ENCODE peak calls at places on chromosome 1, in four cellular contexts. I is colonic mucosa, L is hepatocyte, B is IMR-90. A is an unnamed sample.

GRCh38 chr1:115036814-115037535 is 7.3 kb downstream of the TSHB start:
- DNase-seq in L (peak), B (no peak), I (no peak), A (no peak)

GRCh38 chr1:200359610-200360163 is 50.1 kb downstream of the ZNF281 start:
- DNase-seq in I (no peak), L (no peak), B (peak), A (no peak)

GRCh38 chr1:100430368-100430767 is 78.1 kb downstream of the CDC14A start:
- DNase-seq in L (no peak), I (no peak), B (no peak), A (no peak)

GRCh38 chr1:175599212-175599681 is 144.1 kb downstream of the TNR start:
- DNase-seq in L (peak), B (no peak), I (no peak), A (no peak)

GRCh38 chr1:85148524-85149250 is 52.1 kb downstream of the SYDE2 start:
- DNase-seq in I (no peak), L (no peak), B (peak), A (no peak)

GRCh38 chr1:11434506-11434905 is 44.4 kb upstream of the DISP3 start:
- DNase-seq in L (no peak), B (no peak), I (no peak), A (no peak)

GRCh38 chr1:45394342-45394741 is 54.1 kb upstream of the MUTYH start:
- DNase-seq in I (no peak), L (no peak), B (no peak), A (no peak)

GRCh38 chr1:71307451-71307850 is 226.6 kb upstream of the ZRANB2 start:
- DNase-seq in L (no peak), B (peak), I (peak), A (peak)

GRCh38 chr1:164801791-164802572 is 243.0 kb downstream of the PBX1 start:
- DNase-seq in I (no peak), L (no peak), B (no peak), A (no peak)
- H3K27ac ChIP-seq in I (no peak), L (no peak), B (no peak), A (no peak)

GRCh38 chr1:216210081-216210480 is 213.2 kb downstream of the USH2A start:
- DNase-seq in I (no peak), B (peak), L (no peak), A (peak)
- H3K4me3 ChIP-seq in I (no peak), B (no peak), L (no peak), A (no peak)

GRCh38 chr1:93980320-93980744 is 71.1 kb upstream of the GCLM start:
- DNase-seq in B (no peak), L (no peak), I (no peak), A (no peak)
- TF ChIP-seq CTCF in B (peak), L (peak), I (no peak), A (peak)

GRCh38 chr1:223780318-223780717 is 65.4 kb downstream of the TP53BP2 start:
- DNase-seq in I (peak), B (no peak), L (no peak), A (no peak)
- H3K27ac ChIP-seq in I (no peak), B (no peak), L (peak), A (no peak)

DNA sequence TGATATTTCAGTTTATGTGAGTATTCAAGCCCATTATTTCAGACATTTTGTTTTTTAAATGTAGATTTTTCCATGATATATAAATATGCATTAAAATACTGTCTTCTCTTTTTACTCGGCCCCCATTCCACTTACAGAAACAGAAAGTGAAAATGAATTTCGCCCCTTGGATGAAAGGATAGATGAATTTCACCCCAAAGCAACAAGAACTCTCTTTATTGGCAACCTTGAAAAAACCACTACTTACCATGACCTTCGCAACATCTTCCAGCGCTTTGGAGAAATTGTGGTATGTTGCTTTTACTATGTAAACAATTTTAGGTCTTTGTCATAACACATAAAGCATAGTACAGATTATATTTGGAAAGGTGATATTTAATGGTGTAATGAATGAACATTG is 59.9 kb downstream of the ZBTB17 start:
- DNase-seq in B (peak), I (no peak), L (no peak), A (no peak)
- H3K4me3 ChIP-seq in B (peak), I (no peak), L (no peak), A (no peak)

GRCh38 chr1:50959913-50960844 is at the start of gene FAF1:
- DNase-seq in L (peak), I (peak), B (peak), A (peak)
- TF ChIP-seq CTCF in L (peak), I (peak), B (peak), A (peak)